ENCODE peak calls at places on chromosome X, in nine cellular contexts. T is activated T-cell treated with anti-CD3 and anti-CD28 coated beads, Interleukin-2, amount 50 U/mL, for 4 hours; Z is right cardiac atrium; A is RWPE2; E is mucosa of descending colon; U is activated naive CD8-positive, alpha-beta T cell treated with anti-CD3 and anti-CD28 coated beads, Interleukin-2, amount 10 ng/mL, durations not matched to agents 7 days and 5 days; P is natural killer cell; O is Right ventricle myocardium superior; J is stimulated activated naive B cell treated with anti-CD40 and anti-IgM and Interleukin-4, amounts not matched to agents 10 μg/mL and 1 μg/mL and 100 μg/mL, for 72 hours. R is an unnamed sample.

GRCh38 chrX:83916525-83916924 is 55.6 kb downstream of the CYLC1 start:
- ATAC-seq in T (no peak), Z (no peak), A (no peak), E (peak; percentile 38), U (no peak), P (no peak), O (no peak), J (no peak), R (no peak)

GRCh38 chrX:118632862-118633261 is 94.5 kb upstream of the IL13RA1 start:
- ATAC-seq in T (no peak), Z (no peak), A (no peak), E (no peak), U (no peak), P (no peak), O (no peak), J (peak; percentile 80), R (peak; percentile 74)

GRCh38 chrX:96314974-96315373 is 369.7 kb upstream of the DIAPH2 start:
- ATAC-seq in T (no peak), Z (no peak), A (no peak), E (no peak), U (no peak), P (no peak), O (no peak), J (no peak), R (no peak)

GRCh38 chrX:2401590-2402360 is 99.0 kb downstream of the DHRSX start:
- ATAC-seq in T (no peak), Z (peak; percentile 77), A (peak; percentile 77), E (peak; percentile 82), U (no peak), P (no peak), O (peak; percentile 90), J (no peak), R (no peak)

GRCh38 chrX:20046864-20047263 is 56.0 kb upstream of the BCLAF3 start:
- ATAC-seq in T (no peak), Z (no peak), A (no peak), E (no peak), U (no peak), P (no peak), O (no peak), J (no peak), R (no peak)

GRCh38 chrX:38768079-38768478 is 33.2 kb upstream of the MID1IP1 start:
- ATAC-seq in T (no peak), Z (no peak), A (no peak), E (no peak), U (no peak), P (no peak), O (no peak), J (no peak), R (no peak)

GRCh38 chrX:45623266-45623665 is 422.6 kb upstream of the DIPK2B start:
- ATAC-seq in T (no peak), Z (no peak), A (peak; percentile 61), E (peak; percentile 22), U (no peak), P (no peak), O (no peak), J (no peak), R (no peak)

GRCh38 chrX:123422875-123423274 is 238.8 kb downstream of the GRIA3 start:
- ATAC-seq in T (no peak), Z (peak; percentile 60), A (no peak), E (peak; percentile 34), U (no peak), P (no peak), O (no peak), J (no peak), R (no peak)

GRCh38 chrX:108132034-108132433 is 40.5 kb downstream of the ATG4A start:
- ATAC-seq in T (no peak), Z (no peak), A (no peak), E (no peak), U (no peak), P (no peak), O (no peak), J (no peak), R (no peak)

GRCh38 chrX:49071877-49072711 is 1.7 kb downstream of the PRAF2 start:
- ATAC-seq in T (no peak), Z (peak; percentile 82), A (peak; percentile 13), E (peak; percentile 47), U (no peak), P (no peak), O (peak; percentile 70), J (no peak), R (no peak)

GRCh38 chrX:136828830-136829229 is 48.1 kb upstream of the ARHGEF6 start:
- ATAC-seq in T (no peak), Z (no peak), A (no peak), E (peak; percentile 31), U (no peak), P (no peak), O (no peak), J (no peak), R (no peak)

GRCh38 chrX:1463581-1464281 is 11.0 kb upstream of the ASMTL start:
- ATAC-seq in T (no peak), Z (no peak), A (no peak), E (no peak), U (no peak), P (no peak), O (no peak), J (no peak), R (no peak)

GRCh38 chrX:149569770-149570169 is 17.5 kb downstream of the MAGEA9B start:
- ATAC-seq in T (peak; percentile 30), Z (no peak), A (no peak), E (no peak), U (no peak), P (no peak), O (no peak), J (no peak), R (no peak)

GRCh38 chrX:134074151-134074550 is 88.8 kb upstream of the GPC3 start:
- ATAC-seq in T (no peak), Z (no peak), A (peak; percentile 19), E (no peak), U (no peak), P (no peak), O (no peak), J (no peak), R (no peak)